ENCODE peak calls at places on chromosomes 13 and 19, in five cellular contexts. N is neural progenitor cell; Y is fibroblast of villous mesenchyme; C is activated CD8-positive, alpha-beta T cell treated with anti-CD3 and anti-CD28 coated beads, Interleukin-2, amount 10 ng/mL, durations not matched to agents 7 days and 5 days; F is activated CD4-positive, alpha-beta T cell treated with anti-CD3 and anti-CD28 coated beads for 4 hours. B is an unnamed sample.

GRCh38 chr19:17447704-17448189 is 721 bp downstream of the TMEM221 start:
- DNase-seq in N (no peak), Y (no peak), C (no peak), F (no peak), B (no peak)

GRCh38 chr19:10291554-10292205 is 1.9 kb downstream of the ICAM5 start:
- DNase-seq in N (no peak), Y (peak), C (peak), F (no peak), B (no peak)

GRCh38 chr19:4051175-4052101 is 15.3 kb downstream of the ZBTB7A start:
- DNase-seq in N (no peak), Y (peak), C (no peak), F (no peak), B (peak)

GRCh38 chr13:30113983-30114491 is 193.3 kb downstream of the KATNAL1 start:
- DNase-seq in N (peak), Y (no peak), C (no peak), F (no peak), B (no peak)

GRCh38 chr19:6800991-6801396 is 28.5 kb downstream of the VAV1 start:
- DNase-seq in N (no peak), Y (peak), C (peak), F (no peak), B (no peak)

GRCh38 chr13:75788494-75788991 is 152.4 kb downstream of the LMO7 start:
- DNase-seq in N (no peak), Y (peak), C (no peak), F (no peak), B (peak)

GRCh38 chr19:56111601-56112312 is 9.3 kb downstream of the ZNF787 start:
- DNase-seq in N (peak), Y (no peak), C (peak), F (peak), B (no peak)

GRCh38 chr13:90622547-90622946 is 724.9 kb upstream of the MIR17HG start:
- DNase-seq in N (no peak), Y (peak), C (no peak), F (no peak), B (no peak)

GRCh38 chr19:16071072-16071691 is 5.1 kb upstream of the TPM4 start:
- DNase-seq in N (no peak), Y (no peak), C (no peak), F (no peak), B (no peak)

GRCh38 chr13:23558675-23559536 is 11.3 kb upstream of the TNFRSF19 start:
- DNase-seq in N (no peak), Y (peak), C (no peak), F (no peak), B (peak)

GRCh38 chr19:49136771-49137171 is 17.4 kb downstream of the PPFIA3 start:
- DNase-seq in N (no peak), Y (peak), C (no peak), F (no peak), B (peak)

GRCh38 chr13:113220877-113221276 is 11.5 kb downstream of the CUL4A start:
- DNase-seq in N (peak), Y (peak), C (no peak), F (no peak), B (peak)

GRCh38 chr19:7874857-7875393 is 735 bp upstream of the PRR36 start:
- DNase-seq in N (no peak), Y (no peak), C (no peak), F (no peak), B (no peak)

GRCh38 chr19:46069841-46070341 is 29.1 kb upstream of the IGFL4 start:
- DNase-seq in N (no peak), Y (peak), C (no peak), F (no peak), B (peak)

GRCh38 chr19:28358604-28359003 is 854.3 kb downstream of the UQCRFS1 start:
- DNase-seq in N (peak), Y (no peak), C (no peak), F (no peak), B (no peak)

GRCh38 chr13:94327318-94327717 is 152.2 kb downstream of the DCT start:
- DNase-seq in N (no peak), Y (no peak), C (peak), F (no peak), B (peak)

GRCh38 chr13:90532861-90533260 is 814.6 kb upstream of the MIR17HG start:
- DNase-seq in N (no peak), Y (no peak), C (no peak), F (no peak), B (no peak)

GRCh38 chr13:30034448-30034795 is 184.0 kb upstream of the UBL3 start:
- DNase-seq in N (no peak), Y (peak), C (no peak), F (no peak), B (no peak)

GRCh38 chr13:47454986-47455385 is 546.1 kb downstream of the SUCLA2 start:
- DNase-seq in N (no peak), Y (peak), C (no peak), F (no peak), B (peak)

GRCh38 chr13:47661076-47661475 is 340.0 kb downstream of the SUCLA2 start:
- DNase-seq in N (no peak), Y (peak), C (no peak), F (no peak), B (peak)

B was measured in mesenchymal stem cell.